ENCODE peak calls at places on chromosomes 1 and 21, in nine cellular contexts. One of them, this sample, is unnamed.

GRCh38 chr1:29162476-29163138 is 19.1 kb downstream of the SRSF4 start:
- DNase-seq in uterus: no peak
- DNase-seq in BE2C: no peak
- DNase-seq in neural progenitor cell: no peak
- DNase-seq in A549: no peak
- DNase-seq in lower lobe of right lung: no peak
- DNase-seq in adrenal gland: peak; percentile 59
- DNase-seq in HepG2: no peak
- DNase-seq in spleen: no peak
- DNase-seq in this sample: no peak

GRCh38 chr1:72013161-72013560 is 269.2 kb downstream of the NEGR1 start:
- DNase-seq in uterus: no peak
- DNase-seq in BE2C: no peak
- DNase-seq in neural progenitor cell: no peak
- DNase-seq in A549: no peak
- DNase-seq in lower lobe of right lung: no peak
- DNase-seq in adrenal gland: no peak
- DNase-seq in HepG2: no peak
- DNase-seq in spleen: no peak
- DNase-seq in this sample: no peak

GRCh38 chr21:45330075-45330781 is 42.5 kb upstream of the POFUT2 start:
- DNase-seq in uterus: peak; percentile 59
- DNase-seq in BE2C: peak; percentile 9
- DNase-seq in neural progenitor cell: no peak
- DNase-seq in A549: peak; percentile 93
- DNase-seq in lower lobe of right lung: peak; percentile 89
- DNase-seq in adrenal gland: peak; percentile 22
- DNase-seq in HepG2: peak; percentile 89
- DNase-seq in spleen: peak; percentile 58
- DNase-seq in this sample: peak; percentile 29

GRCh38 chr1:205270764-205271163 is 43.0 kb downstream of the TMCC2 start:
- DNase-seq in uterus: no peak
- DNase-seq in BE2C: no peak
- DNase-seq in neural progenitor cell: no peak
- DNase-seq in A549: peak; percentile 57
- DNase-seq in lower lobe of right lung: no peak
- DNase-seq in adrenal gland: no peak
- DNase-seq in HepG2: peak; percentile 65
- DNase-seq in spleen: no peak
- DNase-seq in this sample: peak; percentile 81

GRCh38 chr1:200867018-200867811 is 5.6 kb upstream of the GPR25 start:
- DNase-seq in uterus: no peak
- DNase-seq in BE2C: no peak
- DNase-seq in neural progenitor cell: no peak
- DNase-seq in A549: no peak
- DNase-seq in lower lobe of right lung: no peak
- DNase-seq in adrenal gland: no peak
- DNase-seq in HepG2: no peak
- DNase-seq in spleen: no peak
- DNase-seq in this sample: no peak

GRCh38 chr1:66336641-66336991 is 197.3 kb upstream of the SGIP1 start:
- DNase-seq in uterus: no peak
- DNase-seq in BE2C: no peak
- DNase-seq in neural progenitor cell: no peak
- DNase-seq in A549: no peak
- DNase-seq in lower lobe of right lung: no peak
- DNase-seq in adrenal gland: no peak
- DNase-seq in HepG2: no peak
- DNase-seq in spleen: no peak
- DNase-seq in this sample: no peak

GRCh38 chr1:233343262-233343661 is 15.7 kb downstream of the MAP3K21 start:
- DNase-seq in uterus: no peak
- DNase-seq in BE2C: no peak
- DNase-seq in neural progenitor cell: no peak
- DNase-seq in A549: no peak
- DNase-seq in lower lobe of right lung: no peak
- DNase-seq in adrenal gland: no peak
- DNase-seq in HepG2: no peak
- DNase-seq in spleen: no peak
- DNase-seq in this sample: no peak

GRCh38 chr1:29452463-29453230 is 216.3 kb downstream of the PTPRU start:
- DNase-seq in uterus: no peak
- DNase-seq in BE2C: no peak
- DNase-seq in neural progenitor cell: no peak
- DNase-seq in A549: no peak
- DNase-seq in lower lobe of right lung: no peak
- DNase-seq in adrenal gland: no peak
- DNase-seq in HepG2: no peak
- DNase-seq in spleen: peak; percentile 56
- DNase-seq in this sample: no peak

GRCh38 chr1:93686497-93687250 is 5.0 kb upstream of the BCAR3 start:
- DNase-seq in uterus: no peak
- DNase-seq in BE2C: no peak
- DNase-seq in neural progenitor cell: no peak
- DNase-seq in A549: no peak
- DNase-seq in lower lobe of right lung: no peak
- DNase-seq in adrenal gland: no peak
- DNase-seq in HepG2: no peak
- DNase-seq in spleen: no peak
- DNase-seq in this sample: no peak

GRCh38 chr1:7454895-7455784 is 316.0 kb upstream of the VAMP3 start:
- DNase-seq in uterus: no peak
- DNase-seq in BE2C: no peak
- DNase-seq in neural progenitor cell: no peak
- DNase-seq in A549: no peak
- DNase-seq in lower lobe of right lung: no peak
- DNase-seq in adrenal gland: no peak
- DNase-seq in HepG2: no peak
- DNase-seq in spleen: no peak
- DNase-seq in this sample: no peak

GRCh38 chr1:89363638-89364536 is at the start of gene GBP6:
- DNase-seq in uterus: no peak
- DNase-seq in BE2C: no peak
- DNase-seq in neural progenitor cell: peak; percentile 6
- DNase-seq in A549: no peak
- DNase-seq in lower lobe of right lung: no peak
- DNase-seq in adrenal gland: no peak
- DNase-seq in HepG2: no peak
- DNase-seq in spleen: no peak
- DNase-seq in this sample: peak; percentile 92

GRCh38 chr1:40014253-40014706 is 26.2 kb upstream of the CAP1 start:
- DNase-seq in uterus: no peak
- DNase-seq in BE2C: no peak
- DNase-seq in neural progenitor cell: no peak
- DNase-seq in A549: no peak
- DNase-seq in lower lobe of right lung: no peak
- DNase-seq in adrenal gland: no peak
- DNase-seq in HepG2: no peak
- DNase-seq in spleen: no peak
- DNase-seq in this sample: no peak

GRCh38 chr1:73980324-73981040 is 217.5 kb downstream of the LRRIQ3 start:
- DNase-seq in uterus: no peak
- DNase-seq in BE2C: no peak
- DNase-seq in neural progenitor cell: peak; percentile 47
- DNase-seq in A549: peak; percentile 0
- DNase-seq in lower lobe of right lung: no peak
- DNase-seq in adrenal gland: no peak
- DNase-seq in HepG2: peak; percentile 3
- DNase-seq in spleen: no peak
- DNase-seq in this sample: no peak

GRCh38 chr21:44919913-44920693 is 596 bp downstream of the ITGB2 start:
- DNase-seq in uterus: no peak
- DNase-seq in BE2C: no peak
- DNase-seq in neural progenitor cell: no peak
- DNase-seq in A549: no peak
- DNase-seq in lower lobe of right lung: peak; percentile 42
- DNase-seq in adrenal gland: no peak
- DNase-seq in HepG2: no peak
- DNase-seq in spleen: peak; percentile 86
- DNase-seq in this sample: no peak

GRCh38 chr21:43728467-43729390 is 9.8 kb downstream of the PDXK start:
- DNase-seq in uterus: peak; percentile 99
- DNase-seq in BE2C: peak; percentile 97
- DNase-seq in neural progenitor cell: peak; percentile 87
- DNase-seq in A549: peak; percentile 88
- DNase-seq in lower lobe of right lung: peak; percentile 96
- DNase-seq in adrenal gland: peak; percentile 99
- DNase-seq in HepG2: peak; percentile 85
- DNase-seq in spleen: peak; percentile 94
- DNase-seq in this sample: peak; percentile 97

GRCh38 chr1:35369922-35370671 is 101.6 kb downstream of the ZMYM4 start:
- DNase-seq in uterus: peak; percentile 68
- DNase-seq in BE2C: peak; percentile 15
- DNase-seq in neural progenitor cell: peak; percentile 5
- DNase-seq in A549: no peak
- DNase-seq in lower lobe of right lung: no peak
- DNase-seq in adrenal gland: peak; percentile 64
- DNase-seq in HepG2: no peak
- DNase-seq in spleen: no peak
- DNase-seq in this sample: no peak

GRCh38 chr1:207869859-207870258 is 41.1 kb downstream of the CD34 start:
- DNase-seq in uterus: no peak
- DNase-seq in BE2C: no peak
- DNase-seq in neural progenitor cell: no peak
- DNase-seq in A549: no peak
- DNase-seq in lower lobe of right lung: no peak
- DNase-seq in adrenal gland: no peak
- DNase-seq in HepG2: no peak
- DNase-seq in spleen: no peak
- DNase-seq in this sample: no peak

GRCh38 chr1:207870279-207871031 is 40.5 kb downstream of the CD34 start:
- DNase-seq in uterus: no peak
- DNase-seq in BE2C: no peak
- DNase-seq in neural progenitor cell: no peak
- DNase-seq in A549: no peak
- DNase-seq in lower lobe of right lung: no peak
- DNase-seq in adrenal gland: no peak
- DNase-seq in HepG2: no peak
- DNase-seq in spleen: no peak
- DNase-seq in this sample: no peak

GRCh38 chr1:207872655-207873054 is 38.3 kb downstream of the CD34 start:
- DNase-seq in uterus: no peak
- DNase-seq in BE2C: no peak
- DNase-seq in neural progenitor cell: no peak
- DNase-seq in A549: no peak
- DNase-seq in lower lobe of right lung: no peak
- DNase-seq in adrenal gland: no peak
- DNase-seq in HepG2: no peak
- DNase-seq in spleen: no peak
- DNase-seq in this sample: no peak

GRCh38 chr1:207873055-207873890 is 37.7 kb downstream of the CD34 start:
- DNase-seq in uterus: no peak
- DNase-seq in BE2C: peak; percentile 27
- DNase-seq in neural progenitor cell: no peak
- DNase-seq in A549: no peak
- DNase-seq in lower lobe of right lung: peak; percentile 60
- DNase-seq in adrenal gland: peak; percentile 60
- DNase-seq in HepG2: no peak
- DNase-seq in spleen: no peak
- DNase-seq in this sample: no peak

GRCh38 chr1:207871117-207871649 is 39.7 kb downstream of the CD34 start:
- DNase-seq in uterus: no peak
- DNase-seq in BE2C: no peak
- DNase-seq in neural progenitor cell: no peak
- DNase-seq in A549: no peak
- DNase-seq in lower lobe of right lung: no peak
- DNase-seq in adrenal gland: no peak
- DNase-seq in HepG2: no peak
- DNase-seq in spleen: no peak
- DNase-seq in this sample: no peak
- H3K4me1 ChIP-seq in uterus: no peaks in the 10 kb centered on the region
- H3K4me1 ChIP-seq in BE2C: peaks cover 3% of the 10 kb centered on the region
- H3K4me1 ChIP-seq in neural progenitor cell: no peaks in the 10 kb centered on the region
- H3K4me1 ChIP-seq in A549: peaks cover 21% of the 10 kb centered on the region
- H3K4me1 ChIP-seq in lower lobe of right lung: peaks cover 66% of the 10 kb centered on the region
- H3K4me1 ChIP-seq in adrenal gland: peaks cover 58% of the 10 kb centered on the region
- H3K4me1 ChIP-seq in HepG2: peaks cover 43% of the 10 kb centered on the region
- H3K4me1 ChIP-seq in spleen: peaks cover 81% of the 10 kb centered on the region
- H3K4me1 ChIP-seq in this sample: peaks cover 20% of the 10 kb centered on the region

DNA sequence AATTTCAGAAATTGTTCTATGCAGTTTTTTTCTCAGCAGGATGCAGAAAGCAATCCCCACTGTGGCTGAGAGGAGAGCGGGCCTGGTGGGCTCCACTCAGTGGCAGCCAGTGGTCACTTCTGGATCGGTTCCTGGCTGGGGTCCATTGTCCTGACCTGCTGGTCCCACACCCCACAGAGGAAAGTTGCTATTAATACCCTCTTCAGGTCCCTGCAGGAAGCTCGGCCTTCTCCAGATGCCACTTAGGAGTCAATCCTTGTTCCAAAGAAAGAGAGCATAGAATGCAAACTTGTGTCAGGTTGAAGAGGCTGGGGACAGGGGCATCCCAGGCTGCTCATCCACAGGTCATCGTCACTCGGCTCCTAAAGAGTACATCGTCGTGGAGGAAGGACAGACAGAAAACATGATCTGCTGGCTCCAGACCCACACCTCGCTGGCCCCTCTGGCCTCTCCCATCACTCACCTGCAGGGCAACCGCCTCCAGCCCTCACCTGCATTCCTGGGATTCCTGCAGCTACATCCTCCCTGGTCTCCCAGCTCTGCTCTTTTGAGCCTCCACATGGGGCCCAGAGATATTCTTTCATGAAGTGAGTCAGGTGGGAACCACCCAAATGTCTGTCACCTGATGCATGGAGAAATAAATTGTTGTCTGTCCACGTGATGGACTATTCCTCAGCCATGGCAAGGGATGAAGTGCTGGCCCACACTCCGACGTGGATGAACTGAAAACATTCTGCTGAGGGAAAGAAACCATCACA is 152.9 kb downstream of the PSMG1 start:
- DNase-seq in uterus: no peak
- DNase-seq in BE2C: no peak
- DNase-seq in neural progenitor cell: no peak
- DNase-seq in A549: no peak
- DNase-seq in lower lobe of right lung: no peak
- DNase-seq in adrenal gland: no peak
- DNase-seq in HepG2: no peak
- DNase-seq in spleen: no peak
- DNase-seq in this sample: peak; percentile 33
- TF ChIP-seq CTCF in uterus: no peak
- TF ChIP-seq CTCF in BE2C: no peak
- TF ChIP-seq CTCF in neural progenitor cell: no peak
- TF ChIP-seq CTCF in A549: no peak
- TF ChIP-seq CTCF in lower lobe of right lung: no peak
- TF ChIP-seq CTCF in adrenal gland: no peak
- TF ChIP-seq CTCF in HepG2: no peak
- TF ChIP-seq CTCF in spleen: no peak
- TF ChIP-seq CTCF in this sample: no peak

GRCh38 chr1:21339402-21340229 is 49.4 kb upstream of the ECE1 start:
- DNase-seq in uterus: no peak
- DNase-seq in BE2C: no peak
- DNase-seq in neural progenitor cell: no peak
- DNase-seq in A549: no peak
- DNase-seq in lower lobe of right lung: no peak
- DNase-seq in adrenal gland: no peak
- DNase-seq in HepG2: no peak
- DNase-seq in spleen: no peak
- DNase-seq in this sample: no peak
- H3K4me1 ChIP-seq in uterus: peaks cover 51% of the 10 kb centered on the region
- H3K4me1 ChIP-seq in BE2C: peaks cover 30% of the 10 kb centered on the region
- H3K4me1 ChIP-seq in neural progenitor cell: peaks cover 6% of the 10 kb centered on the region
- H3K4me1 ChIP-seq in A549: peaks cover 87% of the 10 kb centered on the region
- H3K4me1 ChIP-seq in lower lobe of right lung: peaks cover 97% of the 10 kb centered on the region
- H3K4me1 ChIP-seq in adrenal gland: peaks cover 93% of the 10 kb centered on the region
- H3K4me1 ChIP-seq in HepG2: peaks cover 96% of the 10 kb centered on the region
- H3K4me1 ChIP-seq in spleen: peaks cover 100% of the 10 kb centered on the region
- H3K4me1 ChIP-seq in this sample: peaks cover 36% of the 10 kb centered on the region

GRCh38 chr1:247332215-247332900 is 691 bp upstream of the ZNF496 start:
- DNase-seq in uterus: peak; percentile 57
- DNase-seq in BE2C: peak; percentile 70
- DNase-seq in neural progenitor cell: peak; percentile 76
- DNase-seq in A549: peak; percentile 53
- DNase-seq in lower lobe of right lung: peak; percentile 74
- DNase-seq in adrenal gland: peak; percentile 52
- DNase-seq in HepG2: no peak
- DNase-seq in spleen: peak; percentile 91
- DNase-seq in this sample: peak; percentile 40
- TF ChIP-seq CTCF in uterus: no peak
- TF ChIP-seq CTCF in BE2C: no peak
- TF ChIP-seq CTCF in neural progenitor cell: no peak
- TF ChIP-seq CTCF in A549: no peak
- TF ChIP-seq CTCF in lower lobe of right lung: no peak
- TF ChIP-seq CTCF in adrenal gland: no peak
- TF ChIP-seq CTCF in HepG2: no peak
- TF ChIP-seq CTCF in spleen: no peak
- TF ChIP-seq CTCF in this sample: no peak